ENCODE peak calls at places on chromosomes 6 and 20, in five cellular contexts. Y, L, G, U and B are unnamed samples.

GRCh38 chr20:39878321-39878720 is 810.7 kb downstream of the MAFB start:
- DNase-seq in G (no peak), Y (no peak), U (no peak), L (no peak), B (no peak)

GRCh38 chr20:57588596-57588995 is 27.7 kb downstream of the PCK1 start:
- DNase-seq in U (no peak), L (no peak), Y (no peak), G (no peak), B (no peak)

GRCh38 chr6:13908955-13909381 is 15.8 kb upstream of the RNF182 start:
- DNase-seq in U (peak), L (no peak), G (peak), Y (peak), B (no peak)

GRCh38 chr6:2162089-2162465 is 83.3 kb downstream of the GMDS start:
- DNase-seq in L (no peak), G (peak), U (no peak), Y (no peak), B (no peak)

GRCh38 chr20:12047838-12048432 is 130.2 kb downstream of the BTBD3 start:
- DNase-seq in L (no peak), G (no peak), U (no peak), Y (no peak), B (peak)

GRCh38 chr20:12860619-12861247 is 148.0 kb upstream of the SPTLC3 start:
- DNase-seq in U (no peak), L (no peak), Y (no peak), G (no peak), B (no peak)

GRCh38 chr6:39929733-39930461 is 4.4 kb downstream of the MOCS1 start:
- DNase-seq in U (no peak), L (no peak), G (no peak), Y (no peak), B (peak)

GRCh38 chr6:79233611-79234149 is 802 bp downstream of the HMGN3 start:
- DNase-seq in Y (peak), L (peak), U (peak), G (peak), B (peak)

GRCh38 chr6:31666337-31666960 is 569 bp downstream of the CSNK2B start:
- DNase-seq in Y (no peak), L (no peak), G (no peak), U (no peak), B (no peak)

GRCh38 chr20:50200482-50201104 is 10.0 kb downstream of the CEBPB start:
- DNase-seq in L (peak), G (no peak), U (no peak), Y (no peak), B (no peak)

GRCh38 chr6:140850438-140850837 is 1282.3 kb upstream of the GJE1 start:
- DNase-seq in U (no peak), Y (no peak), L (no peak), G (no peak), B (peak)

GRCh38 chr6:145736854-145737181 is 1.5 kb upstream of the EPM2A start:
- DNase-seq in L (no peak), Y (peak), U (no peak), G (no peak), B (no peak)

GRCh38 chr6:144214622-144215401 is 64.5 kb downstream of the STX11 start:
- DNase-seq in U (no peak), G (no peak), Y (no peak), L (no peak), B (no peak)

GRCh38 chr20:16922834-16923233 is 174.7 kb downstream of the OTOR start:
- DNase-seq in L (no peak), G (no peak), Y (peak), U (no peak), B (peak)

GRCh38 chr6:150058231-150058792 is 10.6 kb downstream of the ULBP3 start:
- DNase-seq in Y (no peak), G (no peak), L (no peak), U (no peak), B (no peak)

GRCh38 chr6:147738516-147739187 is 230.2 kb downstream of the SAMD5 start:
- DNase-seq in Y (peak), L (no peak), G (no peak), U (no peak), B (no peak)

GRCh38 chr6:42774201-42774600 is 7.7 kb upstream of the BICRAL start:
- DNase-seq in Y (no peak), G (no peak), U (peak), L (no peak), B (no peak)

GRCh38 chr6:18153311-18153703 is 1.6 kb downstream of the TPMT start:
- DNase-seq in Y (no peak), U (no peak), G (no peak), L (no peak), B (no peak)

GRCh38 chr20:10924628-10925266 is 250.9 kb upstream of the JAG1 start:
- DNase-seq in U (no peak), Y (no peak), L (no peak), G (no peak), B (peak)

GRCh38 chr6:32947552-32948465 is 5.1 kb downstream of the HLA-DMA start:
- DNase-seq in U (peak), Y (no peak), L (no peak), G (peak), B (no peak)

GRCh38 chr6:15491255-15491985 is 171.4 kb downstream of the DTNBP1 start:
- DNase-seq in G (peak), U (peak), L (peak), Y (peak), B (peak)

GRCh38 chr6:70860044-70860443 is 96.8 kb downstream of the B3GAT2 start:
- DNase-seq in Y (no peak), G (no peak), U (no peak), L (no peak), B (no peak)

GRCh38 chr20:46089076-46089337 is 755 bp downstream of the NCOA5 start:
- DNase-seq in U (no peak), L (no peak), Y (no peak), G (no peak), B (no peak)

GRCh38 chr20:23287366-23288190 is 63.0 kb upstream of the NXT1 start:
- DNase-seq in L (no peak), Y (no peak), G (no peak), U (no peak), B (no peak)

GRCh38 chr6:157148391-157149323 is 174.7 kb downstream of the TMEM242 start:
- DNase-seq in L (peak), G (peak), Y (peak), U (no peak), B (peak)

GRCh38 chr6:149887343-149887742 is 10.6 kb downstream of the RAET1E start:
- DNase-seq in U (no peak), L (no peak), Y (no peak), G (no peak), B (no peak)

GRCh38 chr20:51876511-51876910 is 74.2 kb upstream of the SALL4 start:
- DNase-seq in L (no peak), Y (no peak), G (no peak), U (no peak), B (no peak)

GRCh38 chr6:129321303-129321702 is 388.7 kb downstream of the ARHGAP18 start:
- DNase-seq in L (no peak), U (no peak), G (no peak), Y (no peak), B (no peak)

GRCh38 chr6:89830385-89830809 is 717 bp downstream of the CASP8AP2 start:
- DNase-seq in Y (no peak), U (peak), L (no peak), G (no peak), B (no peak)

GRCh38 chr6:114390176-114390575 is 47.4 kb upstream of the HS3ST5 start:
- DNase-seq in Y (no peak), U (no peak), L (no peak), G (no peak), B (no peak)

GRCh38 chr6:119148102-119148824 is 69.8 kb upstream of the FAM184A start:
- DNase-seq in G (peak), U (peak), Y (peak), L (no peak), B (peak)

GRCh38 chr6:138570716-138571020 is 71.4 kb upstream of the NHSL1 start:
- DNase-seq in Y (peak), U (no peak), G (no peak), L (no peak), B (no peak)

GRCh38 chr6:138569970-138570715 is 70.8 kb upstream of the NHSL1 start:
- DNase-seq in L (no peak), Y (no peak), G (no peak), U (no peak), B (no peak)

GRCh38 chr6:138571585-138572199 is 72.4 kb upstream of the NHSL1 start:
- DNase-seq in L (no peak), U (no peak), Y (no peak), G (no peak), B (no peak)

GRCh38 chr6:138572200-138572875 is 73.0 kb upstream of the NHSL1 start:
- DNase-seq in L (no peak), U (no peak), G (no peak), Y (peak), B (peak)

GRCh38 chr6:138571174-138571573 is 71.9 kb upstream of the NHSL1 start:
- DNase-seq in Y (no peak), L (no peak), G (no peak), U (no peak), B (no peak)
- H3K4me3 ChIP-seq in Y (peak), L (peak), G (no peak), U (no peak), B (no peak)

DNA sequence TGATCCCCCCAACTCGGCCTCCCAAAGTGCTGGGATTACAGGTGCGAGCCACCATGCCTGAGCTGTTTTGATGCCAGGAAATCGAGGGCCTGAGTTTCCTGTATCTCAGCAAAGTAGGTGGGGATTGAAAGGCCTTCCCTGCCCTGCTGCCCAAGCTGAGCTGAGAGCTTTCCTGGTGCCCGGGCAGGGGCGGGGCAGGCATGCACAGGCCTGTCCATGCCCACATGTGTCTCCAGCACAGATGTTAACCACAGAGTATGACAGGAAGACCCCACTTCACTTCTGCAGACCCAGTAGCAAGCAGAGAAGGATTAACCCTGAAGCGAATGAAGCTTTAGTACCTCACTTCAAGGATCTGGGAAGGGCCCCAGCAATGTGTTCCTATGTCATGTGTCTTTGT is 66.0 kb downstream of the GPR6 start:
- DNase-seq in L (no peak), U (no peak), G (no peak), Y (no peak), B (no peak)
- H3K4me3 ChIP-seq in L (no peak), U (no peak), G (no peak), Y (no peak), B (no peak)

GRCh38 chr20:4997207-4997606 is 4.1 kb downstream of the SLC23A2 start:
- DNase-seq in U (no peak), G (no peak), Y (no peak), L (no peak), B (no peak)

GRCh38 chr20:5000263-5001173 is 792 bp downstream of the SLC23A2 start:
- DNase-seq in G (no peak), U (no peak), Y (no peak), L (peak), B (no peak)

GRCh38 chr20:4999788-5000187 is 1.5 kb downstream of the SLC23A2 start:
- DNase-seq in U (no peak), Y (no peak), G (no peak), L (no peak), B (no peak)

GRCh38 chr20:5001174-5002076 is at the start of gene SLC23A2:
- DNase-seq in L (peak), Y (no peak), U (peak), G (peak), B (no peak)

GRCh38 chr20:4998160-4998651 is 3.1 kb downstream of the SLC23A2 start:
- DNase-seq in L (no peak), Y (no peak), U (peak), G (no peak), B (no peak)
- H3K4me3 ChIP-seq in L (no peak), Y (no peak), U (peak), G (no peak), B (no peak)

DNA sequence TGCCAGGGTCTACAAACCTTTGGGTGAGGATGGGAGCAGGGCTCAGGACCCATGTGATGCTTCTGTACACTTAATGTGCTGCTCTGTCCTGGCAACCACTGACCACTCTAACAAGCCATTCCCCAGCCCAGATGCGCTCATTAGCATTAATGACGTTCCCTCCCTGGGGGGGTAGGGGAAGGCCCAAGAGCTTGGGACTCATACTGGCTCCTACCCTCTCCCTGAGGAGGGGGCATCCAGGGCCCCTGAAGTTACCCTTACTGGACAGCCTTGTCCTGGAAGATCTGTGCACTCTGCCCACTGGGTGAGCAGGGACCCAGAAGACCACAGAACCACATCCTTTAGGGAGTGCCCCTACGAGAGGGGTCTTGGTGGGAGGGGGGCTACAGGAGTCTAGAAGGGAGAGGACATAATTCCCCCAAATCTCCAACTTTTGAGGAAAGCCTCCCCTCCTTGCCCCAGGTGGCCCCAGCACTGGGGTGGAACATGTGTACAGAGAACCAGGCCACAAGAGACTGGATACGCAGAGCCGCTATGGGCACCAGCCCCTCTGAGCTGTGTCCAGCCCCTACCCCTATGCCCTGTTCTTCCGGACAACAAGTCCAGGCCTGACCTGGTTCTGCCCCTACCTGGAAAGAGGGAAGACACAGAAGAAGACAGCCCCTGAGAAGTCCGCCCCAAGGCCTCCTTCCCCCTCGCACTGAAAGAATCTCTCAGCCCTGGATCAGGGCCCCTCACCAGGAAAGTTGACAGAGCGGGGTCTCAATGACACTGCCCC is 1.4 kb downstream of the TEAD3 start:
- DNase-seq in G (no peak), U (no peak), L (no peak), Y (no peak), B (no peak)
- H3K4me3 ChIP-seq in G (peak), U (no peak), L (peak), Y (peak), B (peak)

DNA sequence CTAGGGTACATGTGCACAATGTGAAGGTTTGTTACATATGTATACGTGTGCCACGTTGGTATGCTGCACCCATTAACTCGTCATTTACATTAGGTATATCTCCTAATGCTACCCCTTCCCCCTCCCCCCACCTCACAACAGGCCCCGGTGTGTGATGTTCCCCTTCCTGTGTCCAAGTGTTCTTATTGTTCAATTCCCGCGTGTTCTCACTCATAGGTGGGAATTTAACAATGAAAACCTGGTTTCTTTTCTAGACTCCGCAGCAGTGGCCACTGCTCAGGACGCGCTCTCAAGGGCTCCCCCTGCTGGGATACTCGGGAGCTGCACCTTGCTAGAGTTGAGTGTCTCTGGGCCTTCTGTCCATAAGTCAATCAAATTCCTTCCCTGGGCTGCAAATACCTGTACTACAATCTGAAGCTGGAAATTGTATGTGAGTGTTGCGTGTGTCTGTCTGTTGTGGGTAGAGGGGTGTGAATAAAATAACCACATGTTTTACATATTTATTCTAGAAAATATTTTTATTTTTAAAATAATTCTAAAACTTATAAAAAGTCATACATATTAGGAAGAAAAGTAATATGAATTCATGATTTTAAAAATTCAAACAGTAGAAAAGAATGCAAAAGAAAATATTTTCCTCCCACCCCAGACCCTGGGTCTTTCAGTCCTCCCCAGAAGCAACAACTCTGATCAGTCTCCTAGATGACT is 8.2 kb upstream of the CEP250 start:
- DNase-seq in L (peak), G (peak), Y (peak), U (peak), B (no peak)
- H3K4me3 ChIP-seq in L (peak), G (no peak), Y (no peak), U (peak), B (no peak)